ENCODE peak calls at places on chromosomes 13 and 19, in four cellular contexts. G is BE2C; A is CD8-positive, alpha-beta memory T cell; V is cardiac muscle cell. O is an unnamed sample. For H3K4me1, the result is how much of the 10 kb centered on the place peaks cover.

GRCh38 chr19:13132471-13133166 is 14.6 kb downstream of the NACC1 start:
- DNase-seq in A (peak), G (no peak), V (no peak), O (peak)

GRCh38 chr13:113171250-113172125 is 13.0 kb downstream of the PROZ start:
- DNase-seq in G (no peak), V (no peak), A (no peak), O (no peak)

GRCh38 chr13:100875392-100876043 is 200.9 kb upstream of the TMTC4 start:
- DNase-seq in G (no peak), V (no peak), A (no peak), O (no peak)

GRCh38 chr13:50670272-50670671 is 173.2 kb downstream of the DLEU7 start:
- DNase-seq in V (no peak), A (no peak), G (no peak), O (no peak)

GRCh38 chr13:44573071-44573470 is 3.1 kb downstream of the TSC22D1 start:
- DNase-seq in A (no peak), V (no peak), G (no peak), O (no peak)

GRCh38 chr19:58356971-58357797 is 3.9 kb upstream of the A1BG start:
- DNase-seq in A (no peak), V (no peak), G (no peak), O (no peak)

GRCh38 chr13:49976314-49977258 is 20.3 kb upstream of the TRIM13 start:
- DNase-seq in A (peak), V (peak), G (peak), O (peak)

GRCh38 chr13:24348385-24348784 is 39.0 kb downstream of the C1QTNF9 start:
- DNase-seq in G (no peak), A (no peak), V (no peak), O (no peak)

GRCh38 chr13:67048793-67049150 is 181.4 kb downstream of the PCDH9 start:
- DNase-seq in G (no peak), A (no peak), V (no peak), O (no peak)

GRCh38 chr19:38745316-38745715 is 1.0 kb upstream of the CAPN12 start:
- DNase-seq in V (no peak), G (no peak), A (no peak), O (no peak)

GRCh38 chr13:37014609-37015008 is 14.0 kb downstream of the EXOSC8 start:
- DNase-seq in V (no peak), A (no peak), G (no peak), O (no peak)

GRCh38 chr19:44590245-44591059 is 22.9 kb upstream of the IGSF23 start:
- DNase-seq in A (no peak), G (no peak), V (no peak), O (no peak)

GRCh38 chr19:14006766-14007562 is 844 bp upstream of the RFX1 start:
- DNase-seq in G (peak), A (no peak), V (no peak), O (no peak)

GRCh38 chr13:37364024-37364423 is 234.5 kb downstream of the POSTN start:
- DNase-seq in G (no peak), V (no peak), A (no peak), O (no peak)

GRCh38 chr13:35164324-35164932 is 222.4 kb downstream of the NBEA start:
- DNase-seq in G (no peak), A (no peak), V (peak), O (peak)

GRCh38 chr13:111893071-111893606 is 173.8 kb upstream of the SOX1 start:
- DNase-seq in V (peak), G (no peak), A (no peak), O (no peak)

GRCh38 chr19:46579286-46579944 is 21.7 kb upstream of the CALM3 start:
- DNase-seq in V (peak), A (peak), G (peak), O (peak)

GRCh38 chr13:77760893-77761292 is 63.4 kb downstream of the SLAIN1 start:
- DNase-seq in V (no peak), G (no peak), A (no peak), O (no peak)

GRCh38 chr19:52670046-52670445 is 31.9 kb upstream of the ZNF83 start:
- DNase-seq in V (no peak), G (no peak), A (no peak), O (no peak)

GRCh38 chr13:44930907-44931676 is 58.2 kb downstream of the NUFIP1 start:
- DNase-seq in G (peak), V (no peak), A (no peak), O (no peak)

GRCh38 chr13:48862572-48862971 is 113.1 kb upstream of the FNDC3A start:
- DNase-seq in A (no peak), V (no peak), G (no peak), O (no peak)

GRCh38 chr19:31070676-31071075 is 278.6 kb downstream of the TSHZ3 start:
- DNase-seq in A (no peak), V (no peak), G (no peak), O (no peak)

GRCh38 chr13:113060557-113061270 is 44.9 kb upstream of the F7 start:
- DNase-seq in G (no peak), V (no peak), A (no peak), O (no peak)

GRCh38 chr19:18507021-18507726 is 14.7 kb downstream of the ELL start:
- DNase-seq in V (no peak), G (no peak), A (peak), O (peak)

DNA sequence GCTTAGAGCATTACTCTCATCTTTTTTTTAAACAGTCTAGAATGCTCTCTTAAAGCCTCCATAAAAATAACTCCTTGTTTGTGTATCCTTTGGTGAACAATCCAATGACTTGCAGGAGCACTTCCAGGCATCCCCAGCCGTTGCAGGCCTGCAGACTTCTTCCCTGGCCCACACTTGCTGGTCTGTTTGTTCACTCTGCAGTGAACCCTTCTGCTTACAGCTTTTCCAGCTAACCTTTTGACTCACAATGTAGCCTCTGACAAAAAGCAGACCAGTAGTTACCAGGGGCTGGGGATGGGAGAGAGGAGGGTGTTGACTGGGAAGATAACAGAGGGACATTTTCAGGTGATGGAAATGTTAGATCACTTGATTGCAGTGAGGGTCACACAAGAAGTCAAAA is 9.1 kb downstream of the GPR42 start:
- DNase-seq in G (no peak), V (peak), A (no peak), O (no peak)
- H3K4me1 ChIP-seq in G (under half), V (under half), A (under half), O (under half)

DNA sequence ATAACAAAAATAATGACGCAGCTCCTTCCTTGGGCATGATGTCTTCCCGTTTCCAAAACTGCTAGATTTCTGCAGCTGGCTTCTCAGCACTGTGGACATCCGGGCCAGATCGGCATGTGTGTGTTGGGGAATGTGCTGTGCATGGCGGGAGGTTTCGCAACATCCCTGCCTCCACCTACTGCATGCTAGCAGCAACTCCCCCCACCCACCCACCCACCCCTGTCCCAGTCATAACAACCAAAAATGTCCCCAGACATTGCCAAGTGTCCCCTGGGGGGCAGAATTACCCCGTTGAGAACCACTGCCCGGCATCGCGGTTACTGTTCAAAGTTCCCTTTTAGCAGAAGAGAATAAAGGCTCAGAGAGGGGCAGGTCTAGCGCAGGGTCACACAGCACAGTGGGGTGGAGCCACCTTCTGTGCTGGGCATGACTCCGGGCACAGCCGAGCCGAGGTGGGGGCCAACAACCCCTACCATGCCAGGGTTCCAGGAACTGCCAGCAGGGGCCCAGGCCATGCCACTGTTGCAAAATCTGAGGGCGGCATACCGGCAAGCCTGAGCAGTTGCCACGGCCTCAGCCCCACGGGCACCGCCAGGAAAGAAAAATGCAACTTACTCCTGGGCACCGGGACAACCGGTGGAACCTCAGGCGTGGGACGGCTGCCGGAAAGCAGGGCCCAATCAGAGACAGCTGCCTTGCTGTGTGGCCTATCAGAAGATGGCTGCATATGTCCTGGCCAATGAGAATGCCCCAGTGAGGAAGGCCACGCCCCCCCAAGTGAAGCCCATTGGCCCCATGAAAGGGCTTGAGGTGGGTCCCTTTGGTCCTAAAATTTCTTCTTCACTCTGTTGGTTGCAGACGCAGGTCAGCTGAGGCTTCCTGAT is 22.5 kb upstream of the NFIC start:
- DNase-seq in G (peak), V (no peak), A (peak), O (peak)
- H3K4me3 ChIP-seq in G (peak), V (no peak), A (no peak), O (no peak)

GRCh38 chr19:15292140-15292539 is 40.2 kb downstream of the BRD4 start:
- DNase-seq in V (no peak), G (no peak), A (no peak), O (no peak)

GRCh38 chr19:15291666-15292065 is 40.7 kb downstream of the BRD4 start:
- DNase-seq in V (no peak), G (no peak), A (no peak), O (no peak)

GRCh38 chr19:15294591-15294990 is 37.7 kb downstream of the BRD4 start:
- DNase-seq in G (peak), V (no peak), A (no peak), O (no peak)

GRCh38 chr19:15293751-15294505 is 38.4 kb downstream of the BRD4 start:
- DNase-seq in V (no peak), A (no peak), G (peak), O (no peak)

GRCh38 chr19:15292847-15293582 is 39.3 kb downstream of the BRD4 start:
- DNase-seq in G (no peak), A (no peak), V (no peak), O (no peak)
- H3K4me1 ChIP-seq in G (under half), A (half or more), V (half or more), O (half or more)

DNA sequence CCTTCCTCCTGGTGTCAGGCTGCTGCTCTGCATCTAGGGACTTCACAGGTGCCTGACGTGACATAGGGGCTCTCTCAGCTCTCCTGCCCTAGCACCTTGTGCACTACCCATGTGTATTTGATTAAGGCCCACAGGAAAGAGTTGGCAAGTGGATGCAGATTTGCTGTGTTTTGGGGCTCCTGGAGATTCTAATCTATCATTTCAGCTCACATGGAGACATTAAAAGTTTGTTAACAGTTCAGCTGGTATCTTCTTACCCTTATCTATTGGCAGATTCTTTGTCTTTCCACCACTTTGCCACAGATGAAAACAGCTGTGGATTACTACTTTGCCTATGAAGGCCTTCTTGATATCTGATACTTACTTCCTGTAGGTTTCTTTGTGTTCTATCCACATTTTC is 41.9 kb downstream of the WASF3 start:
- DNase-seq in G (no peak), A (no peak), V (no peak), O (no peak)
- H3K4me3 ChIP-seq in G (no peak), A (no peak), V (no peak), O (no peak)

O was measured in CD4-positive, alpha-beta memory T cell.